ENCODE peak calls at places on chromosomes 16 and 17, in eight cellular contexts. A is amygdala; F is WERI-Rb-1; E is effector CD4-positive, alpha-beta T cell; Z is NCI-H1930; I is effector memory CD4-positive, alpha-beta T cell; M is stimulated activated CD4-positive, alpha-beta T cell treated with anti-CD3 and anti-CD28 coated beads, Interleukin-2, amount 100 ng/mL, for 24 hours; J is GM03348. X is an unnamed sample.
A peak's percentile ranks its signal among the peaks of the same experiment; 100 is the strongest.

GRCh38 chr16:13621639-13622038 is 298.3 kb upstream of the ERCC4 start:
- DNase-seq in J (no peak), F (no peak), M (no peak), Z (no peak), A (no peak), I (no peak), E (no peak), X (no peak)

GRCh38 chr16:12142157-12142556 is 165.6 kb downstream of the SNX29 start:
- DNase-seq in M (no peak), I (no peak), Z (no peak), A (no peak), J (no peak), F (no peak), E (no peak), X (no peak)

GRCh38 chr16:57115148-57115503 is 22.7 kb downstream of the CPNE2 start:
- DNase-seq in Z (no peak), J (no peak), A (no peak), I (no peak), M (no peak), E (no peak), F (no peak), X (no peak)

GRCh38 chr17:47700471-47701449 is 6.8 kb downstream of the TBKBP1 start:
- DNase-seq in J (no peak), M (no peak), F (no peak), I (no peak), E (no peak), Z (no peak), A (no peak), X (no peak)

GRCh38 chr17:62916684-62917571 is 49.1 kb upstream of the TANC2 start:
- DNase-seq in F (no peak), I (no peak), E (no peak), A (no peak), J (no peak), M (no peak), Z (no peak), X (no peak)

GRCh38 chr16:68506331-68507053 is 32.6 kb upstream of the ZFP90 start:
- DNase-seq in E (no peak), Z (no peak), A (no peak), I (no peak), F (no peak), M (no peak), J (peak; percentile 52), X (no peak)

GRCh38 chr17:41651625-41652460 is 27.5 kb upstream of the KRT17 start:
- DNase-seq in E (no peak), J (no peak), A (no peak), F (no peak), M (no peak), I (no peak), Z (no peak), X (no peak)

GRCh38 chr17:72150632-72151460 is 30.0 kb downstream of the SOX9 start:
- DNase-seq in I (no peak), J (no peak), E (no peak), M (no peak), Z (no peak), A (no peak), F (no peak), X (no peak)

GRCh38 chr17:77606865-77607210 is 351.7 kb upstream of the TNRC6C start:
- DNase-seq in I (no peak), E (no peak), J (no peak), F (no peak), M (no peak), A (no peak), Z (no peak), X (no peak)

GRCh38 chr16:24536671-24537070 is 2.7 kb upstream of the RBBP6 start:
- DNase-seq in M (no peak), A (no peak), F (no peak), J (no peak), I (no peak), E (no peak), Z (no peak), X (no peak)

GRCh38 chr17:47315451-47316266 is 8.1 kb upstream of the EFCAB13 start:
- DNase-seq in M (peak; percentile 28), Z (peak; percentile 27), F (peak; percentile 36), I (no peak), A (no peak), E (peak; percentile 20), J (peak; percentile 67), X (peak; percentile 92)

GRCh38 chr17:45127583-45128300 is 4.6 kb downstream of the PLCD3 start:
- DNase-seq in Z (no peak), J (peak; percentile 77), A (no peak), E (no peak), I (no peak), F (no peak), M (no peak), X (no peak)

GRCh38 chr16:89909777-89910716 is 8.6 kb upstream of the MC1R start:
- DNase-seq in Z (no peak), F (peak; percentile 77), J (peak; percentile 91), I (peak; percentile 39), E (peak; percentile 61), A (no peak), M (peak; percentile 75), X (no peak)

GRCh38 chr17:67066717-67067116 is 22.4 kb downstream of the CACNG1 start:
- DNase-seq in A (no peak), M (no peak), J (no peak), Z (no peak), F (no peak), E (no peak), I (no peak), X (no peak)

GRCh38 chr16:69633375-69633774 is 67.6 kb downstream of the NFAT5 start:
- DNase-seq in E (no peak), A (no peak), M (no peak), J (no peak), F (no peak), Z (no peak), I (no peak), X (no peak)

GRCh38 chr17:8222380-8222629 is 11.9 kb upstream of the AURKB start:
- DNase-seq in A (peak; percentile 47), M (no peak), E (no peak), F (no peak), I (peak; percentile 76), J (no peak), Z (no peak), X (no peak)

GRCh38 chr17:10198509-10199249 is at the start of gene GAS7:
- DNase-seq in Z (no peak), I (peak; percentile 16), J (peak; percentile 93), E (peak; percentile 13), M (no peak), A (no peak), F (peak; percentile 68), X (no peak)

GRCh38 chr16:27245276-27246231 is 23.0 kb downstream of the NSMCE1 start:
- DNase-seq in F (no peak), M (peak; percentile 64), Z (no peak), E (no peak), I (no peak), J (peak; percentile 79), A (no peak), X (no peak)

GRCh38 chr16:64907844-64908243 is 214.0 kb downstream of the CDH11 start:
- DNase-seq in E (no peak), F (no peak), J (no peak), Z (no peak), M (no peak), A (no peak), I (no peak), X (no peak)

GRCh38 chr17:66957951-66958579 is 6.4 kb upstream of the CACNG4 start:
- DNase-seq in Z (no peak), E (no peak), J (no peak), M (no peak), I (no peak), A (no peak), F (no peak), X (no peak)

GRCh38 chr16:28291651-28292626 is at the start of gene SBK1:
- DNase-seq in M (peak; percentile 78), A (peak; percentile 19), E (peak; percentile 76), I (peak; percentile 72), J (peak; percentile 90), Z (peak; percentile 74), F (peak; percentile 71), X (no peak)

GRCh38 chr16:31386157-31386984 is 6.8 kb upstream of the ITGAD start:
- DNase-seq in E (no peak), J (peak; percentile 48), I (no peak), F (peak; percentile 30), Z (no peak), A (no peak), M (peak; percentile 39), X (no peak)

GRCh38 chr17:52419256-52419655 is 260.7 kb upstream of the CA10 start:
- DNase-seq in E (no peak), J (no peak), Z (no peak), A (no peak), M (no peak), I (no peak), F (no peak), X (no peak)

GRCh38 chr17:56798916-56799315 is 34.8 kb downstream of the C17orf67 start:
- DNase-seq in A (no peak), E (no peak), F (no peak), M (no peak), J (no peak), I (no peak), Z (no peak), X (no peak)

GRCh38 chr16:7650446-7650845 is 317.8 kb downstream of the RBFOX1 start:
- DNase-seq in M (no peak), E (no peak), I (no peak), Z (no peak), J (no peak), F (peak; percentile 11), A (no peak), X (no peak)

GRCh38 chr16:86662195-86662594 is 83.8 kb downstream of the FOXL1 start:
- DNase-seq in I (no peak), J (peak; percentile 35), M (no peak), Z (no peak), F (no peak), A (no peak), E (no peak), X (no peak)

X was measured in AG04450.